ENCODE peak calls at places on chromosomes 7 and 10, in eight cellular contexts. H, S, Z, L, X, A, Y and N are unnamed samples.

GRCh38 chr10:86355571-86356038 is 11.0 kb downstream of the GRID1 start:
- DNase-seq in H (no peak), S (no peak), Z (no peak), L (no peak), X (no peak), A (peak; percentile 19), Y (no peak), N (no peak)

GRCh38 chr7:22348379-22348778 is 8.6 kb downstream of the RAPGEF5 start:
- DNase-seq in H (no peak), S (peak; percentile 72), Z (no peak), L (no peak), X (peak; percentile 35), A (no peak), Y (no peak), N (no peak)

GRCh38 chr7:129853661-129854268 is 99.0 kb downstream of the UBE2H start:
- DNase-seq in H (no peak), S (peak; percentile 98), Z (no peak), L (no peak), X (peak; percentile 92), A (no peak), Y (no peak), N (no peak)

GRCh38 chr10:7767209-7767608 is 20.6 kb downstream of the KIN start:
- DNase-seq in H (no peak), S (peak; percentile 18), Z (no peak), L (no peak), X (peak; percentile 24), A (no peak), Y (no peak), N (no peak)

GRCh38 chr10:119205926-119206602 is 1.3 kb upstream of the GRK5 start:
- DNase-seq in H (peak; percentile 45), S (no peak), Z (peak; percentile 43), L (peak; percentile 15), X (peak; percentile 30), A (no peak), Y (peak; percentile 54), N (peak; percentile 10)

GRCh38 chr7:140084972-140085371 is 22.2 kb upstream of the PARP12 start:
- DNase-seq in H (no peak), S (no peak), Z (no peak), L (no peak), X (no peak), A (no peak), Y (no peak), N (no peak)

GRCh38 chr7:102193806-102194205 is 92.9 kb upstream of the SH2B2 start:
- DNase-seq in H (no peak), S (no peak), Z (no peak), L (no peak), X (no peak), A (no peak), Y (no peak), N (no peak)

GRCh38 chr7:132169730-132170129 is 406.5 kb downstream of the PLXNA4 start:
- DNase-seq in H (no peak), S (no peak), Z (no peak), L (no peak), X (no peak), A (no peak), Y (no peak), N (no peak)

GRCh38 chr10:45441791-45442190 is 67.8 kb downstream of the ALOX5 start:
- DNase-seq in H (no peak), S (no peak), Z (no peak), L (no peak), X (no peak), A (no peak), Y (no peak), N (no peak)

GRCh38 chr10:79289801-79290200 is 57.5 kb upstream of the PPIF start:
- DNase-seq in H (no peak), S (no peak), Z (no peak), L (no peak), X (no peak), A (no peak), Y (no peak), N (no peak)

GRCh38 chr10:71253981-71254818 is 41.8 kb downstream of the UNC5B start:
- DNase-seq in H (no peak), S (no peak), Z (no peak), L (no peak), X (no peak), A (no peak), Y (peak; percentile 72), N (no peak)

GRCh38 chr10:63757067-63757466 is 235.9 kb downstream of the REEP3 start:
- DNase-seq in H (no peak), S (peak; percentile 21), Z (no peak), L (no peak), X (no peak), A (no peak), Y (no peak), N (no peak)

GRCh38 chr7:116497708-116498107 is 1.8 kb upstream of the CAV2 start:
- DNase-seq in H (no peak), S (no peak), Z (no peak), L (no peak), X (no peak), A (no peak), Y (no peak), N (no peak)

GRCh38 chr7:54014765-54015164 is 527.4 kb upstream of the VSTM2A start:
- DNase-seq in H (no peak), S (no peak), Z (no peak), L (no peak), X (no peak), A (no peak), Y (no peak), N (no peak)

GRCh38 chr7:43872401-43873165 is 3.3 kb upstream of the MRPS24 start:
- DNase-seq in H (peak; percentile 64), S (peak; percentile 82), Z (no peak), L (no peak), X (peak; percentile 81), A (no peak), Y (no peak), N (no peak)

GRCh38 chr10:97805096-97805879 is 33.5 kb upstream of the SFRP5 start:
- DNase-seq in H (no peak), S (no peak), Z (no peak), L (no peak), X (no peak), A (no peak), Y (peak; percentile 18), N (no peak)

GRCh38 chr10:105540381-105540780 is 899.3 kb downstream of the SORCS3 start:
- DNase-seq in H (no peak), S (no peak), Z (no peak), L (no peak), X (no peak), A (no peak), Y (no peak), N (no peak)

GRCh38 chr10:31384589-31384949 is 65.6 kb downstream of the ZEB1 start:
- DNase-seq in H (no peak), S (no peak), Z (no peak), L (no peak), X (no peak), A (no peak), Y (no peak), N (no peak)

GRCh38 chr10:114356786-114357588 is 47.3 kb downstream of the AFAP1L2 start:
- DNase-seq in H (no peak), S (peak; percentile 66), Z (no peak), L (no peak), X (peak; percentile 72), A (no peak), Y (no peak), N (no peak)

GRCh38 chr10:61836888-61837747 is 64.4 kb upstream of the ARID5B start:
- DNase-seq in H (peak; percentile 30), S (peak; percentile 89), Z (no peak), L (no peak), X (peak; percentile 60), A (no peak), Y (no peak), N (no peak)

GRCh38 chr10:125128397-125129075 is 31.8 kb downstream of the CTBP2 start:
- DNase-seq in H (no peak), S (no peak), Z (no peak), L (no peak), X (no peak), A (no peak), Y (no peak), N (no peak)

GRCh38 chr10:5449823-5450222 is 37.5 kb downstream of the NET1 start:
- DNase-seq in H (no peak), S (peak; percentile 68), Z (no peak), L (no peak), X (peak; percentile 82), A (no peak), Y (no peak), N (no peak)

GRCh38 chr10:100827819-100828743 is 82.7 kb downstream of the PAX2 start:
- DNase-seq in H (peak; percentile 54), S (no peak), Z (no peak), L (no peak), X (peak; percentile 3), A (no peak), Y (peak; percentile 40), N (no peak)

GRCh38 chr10:110527731-110528171 is 30.0 kb downstream of the DUSP5 start:
- DNase-seq in H (no peak), S (no peak), Z (no peak), L (no peak), X (no peak), A (no peak), Y (no peak), N (no peak)

GRCh38 chr7:155038335-155038734 is 31.8 kb upstream of the HTR5A start:
- DNase-seq in H (no peak), S (no peak), Z (no peak), L (no peak), X (no peak), A (no peak), Y (no peak), N (no peak)

GRCh38 chr10:101207026-101207425 is 22.2 kb downstream of the LBX1 start:
- DNase-seq in H (no peak), S (no peak), Z (no peak), L (no peak), X (no peak), A (no peak), Y (no peak), N (no peak)

GRCh38 chr10:130435961-130436360 is 299.8 kb downstream of the GLRX3 start:
- DNase-seq in H (no peak), S (no peak), Z (no peak), L (no peak), X (no peak), A (no peak), Y (no peak), N (no peak)